ENCODE peak calls at places on chromosomes 12 and 14, in five cellular contexts. One of them, this sample, is unnamed. For H3K9me2 and H4K20me1, the result is how much of the 10 kb centered on the place peaks cover.

GRCh38 chr12:15982921-15983320 is 71.8 kb downstream of the DERA start:
- DNase-seq in PC-9: no peak
- DNase-seq in HCT116: no peak
- DNase-seq in PC-3: no peak
- DNase-seq in OCI-LY7: no peak
- DNase-seq in this sample: no peak

GRCh38 chr14:104332634-104333270 is 194.4 kb downstream of the KIF26A start:
- DNase-seq in PC-9: no peak
- DNase-seq in HCT116: no peak
- DNase-seq in PC-3: no peak
- DNase-seq in OCI-LY7: no peak
- DNase-seq in this sample: no peak

GRCh38 chr14:78259831-78260230 is 89.7 kb downstream of the NRXN3 start:
- DNase-seq in PC-9: no peak
- DNase-seq in HCT116: no peak
- DNase-seq in PC-3: no peak
- DNase-seq in OCI-LY7: no peak
- DNase-seq in this sample: no peak

GRCh38 chr12:48263617-48264016 is 60.5 kb upstream of the OR10AD1 start:
- DNase-seq in PC-9: no peak
- DNase-seq in HCT116: no peak
- DNase-seq in PC-3: no peak
- DNase-seq in OCI-LY7: no peak
- DNase-seq in this sample: no peak

GRCh38 chr14:38309522-38310262 is 53.8 kb upstream of the CLEC14A start:
- DNase-seq in PC-9: no peak
- DNase-seq in HCT116: no peak
- DNase-seq in PC-3: no peak
- DNase-seq in OCI-LY7: no peak
- DNase-seq in this sample: peak

GRCh38 chr12:47165934-47166333 is 86.2 kb upstream of the AMIGO2 start:
- DNase-seq in PC-9: no peak
- DNase-seq in HCT116: no peak
- DNase-seq in PC-3: no peak
- DNase-seq in OCI-LY7: no peak
- DNase-seq in this sample: no peak

GRCh38 chr14:77616133-77616453 is 344 bp downstream of the SPTLC2 start:
- DNase-seq in PC-9: no peak
- DNase-seq in HCT116: no peak
- DNase-seq in PC-3: no peak
- DNase-seq in OCI-LY7: no peak
- DNase-seq in this sample: no peak

GRCh38 chr14:100874411-100875091 is 29.0 kb downstream of the RTL1 start:
- DNase-seq in PC-9: no peak
- DNase-seq in HCT116: no peak
- DNase-seq in PC-3: no peak
- DNase-seq in OCI-LY7: no peak
- DNase-seq in this sample: no peak

GRCh38 chr14:53515264-53515663 is 362.1 kb upstream of the DDHD1 start:
- DNase-seq in PC-9: no peak
- DNase-seq in HCT116: no peak
- DNase-seq in PC-3: no peak
- DNase-seq in OCI-LY7: no peak
- DNase-seq in this sample: no peak

GRCh38 chr12:117587646-117588287 is 226.3 kb upstream of the NOS1 start:
- DNase-seq in PC-9: no peak
- DNase-seq in HCT116: peak
- DNase-seq in PC-3: peak
- DNase-seq in OCI-LY7: peak
- DNase-seq in this sample: peak

GRCh38 chr14:50726372-50727107 is 58.4 kb upstream of the SAV1 start:
- DNase-seq in PC-9: no peak
- DNase-seq in HCT116: no peak
- DNase-seq in PC-3: peak
- DNase-seq in OCI-LY7: no peak
- DNase-seq in this sample: no peak

GRCh38 chr12:96587691-96588090 is 98.3 kb downstream of the CFAP54 start:
- DNase-seq in PC-9: no peak
- DNase-seq in HCT116: no peak
- DNase-seq in PC-3: peak
- DNase-seq in OCI-LY7: no peak
- DNase-seq in this sample: no peak

GRCh38 chr12:57720606-57721595 is 17.6 kb downstream of the AGAP2 start:
- DNase-seq in PC-9: no peak
- DNase-seq in HCT116: no peak
- DNase-seq in PC-3: no peak
- DNase-seq in OCI-LY7: no peak
- DNase-seq in this sample: no peak

GRCh38 chr14:104803280-104803915 is 2.5 kb downstream of the ZBTB42 start:
- DNase-seq in PC-9: no peak
- DNase-seq in HCT116: no peak
- DNase-seq in PC-3: no peak
- DNase-seq in OCI-LY7: peak
- DNase-seq in this sample: no peak

GRCh38 chr12:58313091-58313855 is 371.9 kb downstream of the ATP23 start:
- DNase-seq in PC-9: no peak
- DNase-seq in HCT116: no peak
- DNase-seq in PC-3: peak
- DNase-seq in OCI-LY7: no peak
- DNase-seq in this sample: no peak

GRCh38 chr12:51884676-51885229 is 3.1 kb upstream of the ANKRD33 start:
- DNase-seq in PC-9: peak
- DNase-seq in HCT116: peak
- DNase-seq in PC-3: peak
- DNase-seq in OCI-LY7: no peak
- DNase-seq in this sample: no peak

GRCh38 chr14:79587194-79587593 is 624.1 kb downstream of the DIO2 start:
- DNase-seq in PC-9: no peak
- DNase-seq in HCT116: no peak
- DNase-seq in PC-3: no peak
- DNase-seq in OCI-LY7: no peak
- DNase-seq in this sample: no peak

GRCh38 chr12:24473097-24473496 is 475.8 kb downstream of the BCAT1 start:
- DNase-seq in PC-9: no peak
- DNase-seq in HCT116: no peak
- DNase-seq in PC-3: no peak
- DNase-seq in OCI-LY7: no peak
- DNase-seq in this sample: no peak

GRCh38 chr12:46892887-46893286 is 67.1 kb upstream of the SLC38A4 start:
- DNase-seq in PC-9: no peak
- DNase-seq in HCT116: no peak
- DNase-seq in PC-3: no peak
- DNase-seq in OCI-LY7: no peak
- DNase-seq in this sample: no peak

GRCh38 chr14:56885795-56886194 is 75.5 kb upstream of the OTX2 start:
- DNase-seq in PC-9: no peak
- DNase-seq in HCT116: no peak
- DNase-seq in PC-3: no peak
- DNase-seq in OCI-LY7: no peak
- DNase-seq in this sample: peak

GRCh38 chr12:98840325-98840724 is 195.2 kb downstream of the APAF1 start:
- DNase-seq in PC-9: no peak
- DNase-seq in HCT116: no peak
- DNase-seq in PC-3: no peak
- DNase-seq in OCI-LY7: no peak
- DNase-seq in this sample: no peak
- H3K9me2 ChIP-seq in PC-9: under half
- H3K9me2 ChIP-seq in HCT116: under half
- H3K9me2 ChIP-seq in PC-3: under half
- H3K9me2 ChIP-seq in OCI-LY7: under half
- H3K9me2 ChIP-seq in this sample: under half

GRCh38 chr12:132736913-132737312 is 24.7 kb downstream of the ANKLE2 start:
- DNase-seq in PC-9: no peak
- DNase-seq in HCT116: no peak
- DNase-seq in PC-3: no peak
- DNase-seq in OCI-LY7: no peak
- DNase-seq in this sample: no peak

GRCh38 chr12:132735496-132735895 is 24.9 kb downstream of the PGAM5 start:
- DNase-seq in PC-9: no peak
- DNase-seq in HCT116: no peak
- DNase-seq in PC-3: no peak
- DNase-seq in OCI-LY7: no peak
- DNase-seq in this sample: no peak

GRCh38 chr12:132736378-132736777 is 25.3 kb downstream of the ANKLE2 start:
- DNase-seq in PC-9: no peak
- DNase-seq in HCT116: no peak
- DNase-seq in PC-3: no peak
- DNase-seq in OCI-LY7: no peak
- DNase-seq in this sample: no peak

GRCh38 chr12:132731574-132731973 is 20.9 kb downstream of the PGAM5 start:
- DNase-seq in PC-9: no peak
- DNase-seq in HCT116: no peak
- DNase-seq in PC-3: no peak
- DNase-seq in OCI-LY7: no peak
- DNase-seq in this sample: no peak

DNA sequence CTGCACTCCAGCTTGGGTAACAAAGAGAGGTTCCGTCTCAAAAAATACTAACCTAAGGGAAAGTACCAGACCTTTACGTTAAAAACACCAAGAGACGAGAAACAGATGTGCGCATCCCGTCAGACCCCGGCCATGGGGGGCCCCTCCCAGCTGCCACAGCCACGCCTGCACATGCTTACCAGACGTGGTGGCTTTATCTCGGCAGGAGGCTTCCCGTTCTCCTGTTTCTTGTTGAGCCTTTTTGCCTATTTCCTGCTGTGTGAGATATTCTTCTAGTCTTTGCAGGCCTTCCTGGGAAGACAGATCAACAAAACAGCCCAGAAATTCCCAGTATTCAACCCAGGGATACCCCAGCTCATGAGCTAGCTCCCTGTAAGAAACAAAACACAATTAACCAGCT is 23.6 kb downstream of the PGAM5 start:
- DNase-seq in PC-9: no peak
- DNase-seq in HCT116: no peak
- DNase-seq in PC-3: no peak
- DNase-seq in OCI-LY7: no peak
- DNase-seq in this sample: no peak
- H3K27ac ChIP-seq in PC-9: no peak
- H3K27ac ChIP-seq in HCT116: no peak
- H3K27ac ChIP-seq in PC-3: no peak
- H3K27ac ChIP-seq in OCI-LY7: no peak
- H3K27ac ChIP-seq in this sample: no peak

GRCh38 chr12:80935076-80935475 is 2.7 kb downstream of the LIN7A start:
- DNase-seq in PC-9: no peak
- DNase-seq in HCT116: no peak
- DNase-seq in PC-3: no peak
- DNase-seq in OCI-LY7: no peak
- DNase-seq in this sample: no peak

GRCh38 chr12:80938397-80938796 is 663 bp upstream of the LIN7A start:
- DNase-seq in PC-9: no peak
- DNase-seq in HCT116: no peak
- DNase-seq in PC-3: no peak
- DNase-seq in OCI-LY7: no peak
- DNase-seq in this sample: no peak

GRCh38 chr12:80936353-80936641 is 1.4 kb downstream of the LIN7A start:
- DNase-seq in PC-9: no peak
- DNase-seq in HCT116: no peak
- DNase-seq in PC-3: no peak
- DNase-seq in OCI-LY7: no peak
- DNase-seq in this sample: peak

GRCh38 chr12:80937391-80938238 is at the start of gene LIN7A:
- DNase-seq in PC-9: no peak
- DNase-seq in HCT116: no peak
- DNase-seq in PC-3: no peak
- DNase-seq in OCI-LY7: no peak
- DNase-seq in this sample: peak

DNA sequence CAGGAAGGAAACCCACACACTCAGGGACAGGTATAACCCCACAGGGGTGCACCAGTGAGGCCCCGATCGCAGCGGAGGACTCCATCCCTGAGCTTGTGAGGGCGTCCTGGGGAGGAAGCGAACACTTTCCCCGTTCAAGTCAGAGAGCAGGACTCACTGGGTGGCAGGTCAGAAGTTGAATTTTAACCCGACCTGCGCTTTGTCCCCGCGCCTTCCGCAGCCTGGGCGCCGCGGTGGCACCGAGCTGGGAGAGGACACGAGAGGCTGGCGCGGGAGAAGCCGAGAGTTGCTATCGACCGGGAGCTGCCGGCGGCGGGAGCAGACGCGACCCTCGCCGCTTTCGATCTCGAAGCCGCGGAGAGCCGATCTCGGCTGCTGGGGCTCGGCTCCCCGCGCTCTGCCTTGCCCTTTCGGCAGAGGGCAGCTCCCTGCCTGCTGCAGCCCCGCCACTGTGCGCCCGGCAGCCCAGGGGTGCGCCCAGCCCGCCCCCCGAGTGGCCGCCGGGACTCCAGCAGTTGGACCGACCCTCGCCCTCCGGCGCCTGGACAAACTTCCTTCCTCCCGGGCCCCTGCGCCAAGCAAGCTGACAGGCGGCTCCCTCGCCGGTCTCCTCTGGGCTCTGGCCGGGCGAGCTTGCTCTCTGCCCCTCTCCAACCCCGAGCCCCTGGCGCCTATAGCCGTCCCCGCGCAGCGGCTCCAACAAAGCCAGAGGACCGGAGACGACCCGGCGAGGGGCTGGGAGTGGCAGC is 918 bp downstream of the LIN7A start:
- DNase-seq in PC-9: no peak
- DNase-seq in HCT116: peak
- DNase-seq in PC-3: peak
- DNase-seq in OCI-LY7: no peak
- DNase-seq in this sample: peak
- H4K20me1 ChIP-seq in PC-9: under half
- H4K20me1 ChIP-seq in HCT116: under half
- H4K20me1 ChIP-seq in PC-3: under half
- H4K20me1 ChIP-seq in OCI-LY7: under half
- H4K20me1 ChIP-seq in this sample: under half

DNA sequence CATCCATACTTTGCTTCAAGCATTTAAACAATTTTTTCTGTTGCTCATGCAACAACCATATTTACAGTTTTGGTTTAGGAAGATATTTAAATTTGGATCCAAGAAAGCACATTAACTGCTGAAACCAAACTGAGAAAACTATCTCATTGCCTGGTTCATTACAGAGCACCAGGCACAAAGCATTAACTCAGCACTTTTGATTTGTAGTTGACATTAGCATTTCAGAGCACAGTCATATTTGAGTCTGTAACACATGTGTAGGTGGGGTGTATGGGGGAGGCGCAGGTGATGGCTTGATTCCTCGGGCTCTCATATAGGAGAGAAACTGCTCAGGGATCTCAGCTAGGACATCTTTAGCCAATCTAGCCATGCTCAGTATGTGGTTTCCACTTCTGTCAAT is 251.7 kb downstream of the CPNE8 start:
- DNase-seq in PC-9: no peak
- DNase-seq in HCT116: no peak
- DNase-seq in PC-3: no peak
- DNase-seq in OCI-LY7: no peak
- DNase-seq in this sample: no peak
- H3K9me2 ChIP-seq in PC-9: under half
- H3K9me2 ChIP-seq in HCT116: under half
- H3K9me2 ChIP-seq in PC-3: under half
- H3K9me2 ChIP-seq in OCI-LY7: under half
- H3K9me2 ChIP-seq in this sample: under half